ENCODE peak calls at places on chromosome 14, in six cellular contexts. One of them, this sample, is unnamed.

GRCh38 chr14:37695836-37696235 is 100.4 kb downstream of the TTC6 start:
- DNase-seq in OCI-LY7: no peak
- DNase-seq in activated B cell treated with CpG ODN at 0.5 μM for 24 hours: no peak
- DNase-seq in GM13976: no peak
- DNase-seq in uterus: no peak
- DNase-seq in cardiac muscle cell: no peak
- DNase-seq in this sample: no peak

GRCh38 chr14:74574706-74575105 is 37.3 kb downstream of the LTBP2 start:
- DNase-seq in cardiac muscle cell: no peak
- DNase-seq in uterus: no peak
- DNase-seq in activated B cell treated with CpG ODN at 0.5 μM for 24 hours: no peak
- DNase-seq in OCI-LY7: peak; percentile 33
- DNase-seq in GM13976: no peak
- DNase-seq in this sample: no peak

GRCh38 chr14:83164591-83164990 is 1630.9 kb upstream of the SEL1L start:
- DNase-seq in uterus: no peak
- DNase-seq in cardiac muscle cell: no peak
- DNase-seq in OCI-LY7: no peak
- DNase-seq in activated B cell treated with CpG ODN at 0.5 μM for 24 hours: no peak
- DNase-seq in GM13976: no peak
- DNase-seq in this sample: no peak

GRCh38 chr14:25003537-25003936 is 46.4 kb downstream of the STXBP6 start:
- DNase-seq in GM13976: no peak
- DNase-seq in activated B cell treated with CpG ODN at 0.5 μM for 24 hours: no peak
- DNase-seq in uterus: no peak
- DNase-seq in OCI-LY7: no peak
- DNase-seq in cardiac muscle cell: no peak
- DNase-seq in this sample: no peak

GRCh38 chr14:23695220-23695999 is 59.2 kb downstream of the DHRS2 start:
- DNase-seq in GM13976: no peak
- DNase-seq in uterus: no peak
- DNase-seq in activated B cell treated with CpG ODN at 0.5 μM for 24 hours: no peak
- DNase-seq in OCI-LY7: no peak
- DNase-seq in cardiac muscle cell: peak; percentile 67
- DNase-seq in this sample: no peak

GRCh38 chr14:99321236-99321925 is 49.4 kb upstream of the BCL11B start:
- DNase-seq in uterus: no peak
- DNase-seq in OCI-LY7: no peak
- DNase-seq in activated B cell treated with CpG ODN at 0.5 μM for 24 hours: no peak
- DNase-seq in GM13976: peak; percentile 26
- DNase-seq in cardiac muscle cell: no peak
- DNase-seq in this sample: peak; percentile 16

GRCh38 chr14:63030113-63030512 is 15.1 kb downstream of the KCNH5 start:
- DNase-seq in activated B cell treated with CpG ODN at 0.5 μM for 24 hours: no peak
- DNase-seq in GM13976: no peak
- DNase-seq in OCI-LY7: no peak
- DNase-seq in cardiac muscle cell: no peak
- DNase-seq in uterus: no peak
- DNase-seq in this sample: no peak

GRCh38 chr14:72631401-72631800 is 262.5 kb downstream of the DPF3 start:
- DNase-seq in uterus: no peak
- DNase-seq in activated B cell treated with CpG ODN at 0.5 μM for 24 hours: no peak
- DNase-seq in OCI-LY7: no peak
- DNase-seq in GM13976: no peak
- DNase-seq in cardiac muscle cell: no peak
- DNase-seq in this sample: no peak

GRCh38 chr14:103194256-103195045 is 71.2 kb downstream of the TNFAIP2 start:
- DNase-seq in uterus: no peak
- DNase-seq in GM13976: peak; percentile 2
- DNase-seq in cardiac muscle cell: no peak
- DNase-seq in OCI-LY7: no peak
- DNase-seq in activated B cell treated with CpG ODN at 0.5 μM for 24 hours: no peak
- DNase-seq in this sample: no peak

GRCh38 chr14:23160924-23161522 is 22.4 kb downstream of the SLC7A8 start:
- DNase-seq in GM13976: no peak
- DNase-seq in uterus: peak; percentile 67
- DNase-seq in OCI-LY7: no peak
- DNase-seq in activated B cell treated with CpG ODN at 0.5 μM for 24 hours: no peak
- DNase-seq in cardiac muscle cell: no peak
- DNase-seq in this sample: no peak

GRCh38 chr14:22184157-22185025 is 404.6 kb downstream of the DAD1 start:
- DNase-seq in OCI-LY7: no peak
- DNase-seq in GM13976: no peak
- DNase-seq in activated B cell treated with CpG ODN at 0.5 μM for 24 hours: no peak
- DNase-seq in cardiac muscle cell: no peak
- DNase-seq in uterus: no peak
- DNase-seq in this sample: no peak

GRCh38 chr14:77022219-77022852 is 6.2 kb downstream of the IRF2BPL start:
- DNase-seq in OCI-LY7: no peak
- DNase-seq in activated B cell treated with CpG ODN at 0.5 μM for 24 hours: no peak
- DNase-seq in uterus: no peak
- DNase-seq in cardiac muscle cell: no peak
- DNase-seq in GM13976: peak; percentile 69
- DNase-seq in this sample: peak; percentile 66

GRCh38 chr14:43877351-43877900 is 629.7 kb downstream of the FSCB start:
- DNase-seq in cardiac muscle cell: no peak
- DNase-seq in activated B cell treated with CpG ODN at 0.5 μM for 24 hours: no peak
- DNase-seq in GM13976: no peak
- DNase-seq in OCI-LY7: no peak
- DNase-seq in uterus: no peak
- DNase-seq in this sample: no peak

GRCh38 chr14:100955201-100955600 is 51.7 kb upstream of the RTL1 start:
- DNase-seq in uterus: no peak
- DNase-seq in GM13976: no peak
- DNase-seq in OCI-LY7: no peak
- DNase-seq in activated B cell treated with CpG ODN at 0.5 μM for 24 hours: no peak
- DNase-seq in cardiac muscle cell: no peak
- DNase-seq in this sample: no peak
- TF ChIP-seq CTCF in uterus: no peak
- TF ChIP-seq CTCF in GM13976: no peak
- TF ChIP-seq CTCF in OCI-LY7: no peak
- TF ChIP-seq CTCF in activated B cell treated with CpG ODN at 0.5 μM for 24 hours: no peak
- TF ChIP-seq CTCF in cardiac muscle cell: no peak
- TF ChIP-seq CTCF in this sample: no peak

GRCh38 chr14:104546021-104546491 is 33.5 kb upstream of the C14orf180 start:
- DNase-seq in cardiac muscle cell: no peak
- DNase-seq in GM13976: no peak
- DNase-seq in uterus: no peak
- DNase-seq in activated B cell treated with CpG ODN at 0.5 μM for 24 hours: no peak
- DNase-seq in OCI-LY7: no peak
- DNase-seq in this sample: no peak

GRCh38 chr14:104547310-104547997 is 32.1 kb upstream of the C14orf180 start:
- DNase-seq in GM13976: no peak
- DNase-seq in cardiac muscle cell: no peak
- DNase-seq in uterus: peak; percentile 6
- DNase-seq in activated B cell treated with CpG ODN at 0.5 μM for 24 hours: no peak
- DNase-seq in OCI-LY7: no peak
- DNase-seq in this sample: peak; percentile 12

GRCh38 chr14:104546591-104547309 is 32.8 kb upstream of the C14orf180 start:
- DNase-seq in cardiac muscle cell: no peak
- DNase-seq in uterus: no peak
- DNase-seq in activated B cell treated with CpG ODN at 0.5 μM for 24 hours: no peak
- DNase-seq in GM13976: no peak
- DNase-seq in OCI-LY7: no peak
- DNase-seq in this sample: no peak

GRCh38 chr14:104544362-104544761 is 35.2 kb upstream of the C14orf180 start:
- DNase-seq in uterus: no peak
- DNase-seq in cardiac muscle cell: no peak
- DNase-seq in OCI-LY7: no peak
- DNase-seq in GM13976: no peak
- DNase-seq in activated B cell treated with CpG ODN at 0.5 μM for 24 hours: no peak
- DNase-seq in this sample: no peak

GRCh38 chr14:104545151-104545931 is 34.2 kb upstream of the C14orf180 start:
- DNase-seq in OCI-LY7: no peak
- DNase-seq in cardiac muscle cell: no peak
- DNase-seq in GM13976: no peak
- DNase-seq in activated B cell treated with CpG ODN at 0.5 μM for 24 hours: no peak
- DNase-seq in uterus: no peak
- DNase-seq in this sample: no peak
- TF ChIP-seq CTCF in OCI-LY7: no peak
- TF ChIP-seq CTCF in cardiac muscle cell: no peak
- TF ChIP-seq CTCF in GM13976: no peak
- TF ChIP-seq CTCF in activated B cell treated with CpG ODN at 0.5 μM for 24 hours: no peak
- TF ChIP-seq CTCF in uterus: no peak
- TF ChIP-seq CTCF in this sample: no peak

GRCh38 chr14:68977741-68978549 is 1.2 kb downstream of the ACTN1 start:
- DNase-seq in activated B cell treated with CpG ODN at 0.5 μM for 24 hours: peak; percentile 26
- DNase-seq in GM13976: peak; percentile 52
- DNase-seq in uterus: peak; percentile 82
- DNase-seq in cardiac muscle cell: peak; percentile 74
- DNase-seq in OCI-LY7: no peak
- DNase-seq in this sample: peak; percentile 47
- TF ChIP-seq CTCF in activated B cell treated with CpG ODN at 0.5 μM for 24 hours: no peak
- TF ChIP-seq CTCF in GM13976: no peak
- TF ChIP-seq CTCF in uterus: no peak
- TF ChIP-seq CTCF in cardiac muscle cell: no peak
- TF ChIP-seq CTCF in OCI-LY7: no peak
- TF ChIP-seq CTCF in this sample: no peak

GRCh38 chr14:80521456-80521855 is 310.2 kb upstream of the DIO2 start:
- DNase-seq in uterus: no peak
- DNase-seq in activated B cell treated with CpG ODN at 0.5 μM for 24 hours: no peak
- DNase-seq in cardiac muscle cell: no peak
- DNase-seq in OCI-LY7: no peak
- DNase-seq in GM13976: no peak
- DNase-seq in this sample: no peak

GRCh38 chr14:80523518-80524117 is 312.3 kb upstream of the DIO2 start:
- DNase-seq in cardiac muscle cell: no peak
- DNase-seq in GM13976: no peak
- DNase-seq in activated B cell treated with CpG ODN at 0.5 μM for 24 hours: no peak
- DNase-seq in uterus: no peak
- DNase-seq in OCI-LY7: no peak
- DNase-seq in this sample: no peak

GRCh38 chr14:80519002-80519401 is 307.7 kb upstream of the DIO2 start:
- DNase-seq in activated B cell treated with CpG ODN at 0.5 μM for 24 hours: no peak
- DNase-seq in GM13976: no peak
- DNase-seq in cardiac muscle cell: no peak
- DNase-seq in uterus: no peak
- DNase-seq in OCI-LY7: no peak
- DNase-seq in this sample: no peak

GRCh38 chr14:80518173-80518572 is 306.9 kb upstream of the DIO2 start:
- DNase-seq in cardiac muscle cell: no peak
- DNase-seq in activated B cell treated with CpG ODN at 0.5 μM for 24 hours: no peak
- DNase-seq in uterus: no peak
- DNase-seq in OCI-LY7: no peak
- DNase-seq in GM13976: no peak
- DNase-seq in this sample: no peak

DNA sequence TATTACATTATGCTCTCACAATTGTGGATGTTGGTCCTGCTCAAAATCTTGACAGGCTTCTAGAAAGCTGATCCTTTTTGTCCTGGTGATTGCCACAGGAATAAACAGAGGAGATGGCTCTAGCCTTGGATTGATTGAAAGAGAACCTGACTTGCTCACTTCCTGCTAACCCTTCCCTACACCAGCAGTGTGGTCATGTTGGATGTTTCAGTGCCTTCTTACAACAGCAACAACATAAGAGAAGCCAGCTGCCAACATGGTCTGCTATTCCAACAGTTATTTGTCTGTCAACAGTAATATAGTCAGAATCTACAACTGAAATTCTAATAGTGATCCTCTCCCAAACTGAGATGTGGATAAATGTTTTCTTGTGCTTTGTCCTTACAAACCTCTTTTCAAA is 311.6 kb upstream of the DIO2 start:
- DNase-seq in activated B cell treated with CpG ODN at 0.5 μM for 24 hours: no peak
- DNase-seq in OCI-LY7: no peak
- DNase-seq in cardiac muscle cell: no peak
- DNase-seq in GM13976: no peak
- DNase-seq in uterus: no peak
- DNase-seq in this sample: no peak
- TF ChIP-seq CTCF in activated B cell treated with CpG ODN at 0.5 μM for 24 hours: no peak
- TF ChIP-seq CTCF in OCI-LY7: no peak
- TF ChIP-seq CTCF in cardiac muscle cell: no peak
- TF ChIP-seq CTCF in GM13976: no peak
- TF ChIP-seq CTCF in uterus: no peak
- TF ChIP-seq CTCF in this sample: no peak

DNA sequence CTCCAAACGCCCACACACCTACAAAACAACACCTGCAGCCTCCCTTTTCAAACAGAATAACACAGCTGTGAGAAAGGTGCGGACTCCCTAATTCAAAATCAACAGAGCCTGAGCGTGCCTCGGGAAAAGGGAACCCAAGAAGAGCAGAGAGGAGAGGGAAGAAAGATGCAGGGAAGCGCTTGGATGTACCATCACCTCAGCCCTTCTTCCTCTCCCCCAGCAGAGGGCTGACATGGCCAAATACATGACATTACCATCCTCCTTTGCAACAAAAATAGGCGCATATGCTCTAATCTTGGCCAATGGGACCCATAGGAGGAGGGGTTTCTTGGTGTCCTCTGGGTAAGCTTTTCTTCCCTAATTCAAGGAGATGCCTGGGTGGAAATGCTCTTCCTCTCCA is 78.0 kb downstream of the CPSF2 start:
- DNase-seq in activated B cell treated with CpG ODN at 0.5 μM for 24 hours: no peak
- DNase-seq in OCI-LY7: no peak
- DNase-seq in cardiac muscle cell: no peak
- DNase-seq in uterus: no peak
- DNase-seq in GM13976: no peak
- DNase-seq in this sample: no peak
- TF ChIP-seq CTCF in activated B cell treated with CpG ODN at 0.5 μM for 24 hours: no peak
- TF ChIP-seq CTCF in OCI-LY7: no peak
- TF ChIP-seq CTCF in cardiac muscle cell: no peak
- TF ChIP-seq CTCF in uterus: no peak
- TF ChIP-seq CTCF in GM13976: no peak
- TF ChIP-seq CTCF in this sample: no peak

GRCh38 chr14:68937790-68938514 is 41.1 kb downstream of the ACTN1 start:
- DNase-seq in uterus: peak; percentile 67
- DNase-seq in cardiac muscle cell: peak; percentile 61
- DNase-seq in GM13976: no peak
- DNase-seq in OCI-LY7: no peak
- DNase-seq in activated B cell treated with CpG ODN at 0.5 μM for 24 hours: no peak
- DNase-seq in this sample: no peak
- TF ChIP-seq CTCF in uterus: peak; percentile 51
- TF ChIP-seq CTCF in cardiac muscle cell: peak; percentile 38
- TF ChIP-seq CTCF in GM13976: no peak
- TF ChIP-seq CTCF in OCI-LY7: no peak
- TF ChIP-seq CTCF in activated B cell treated with CpG ODN at 0.5 μM for 24 hours: no peak
- TF ChIP-seq CTCF in this sample: no peak

GRCh38 chr14:31842905-31843304 is 234.2 kb upstream of the ARHGAP5 start:
- DNase-seq in GM13976: no peak
- DNase-seq in OCI-LY7: no peak
- DNase-seq in uterus: no peak
- DNase-seq in cardiac muscle cell: no peak
- DNase-seq in activated B cell treated with CpG ODN at 0.5 μM for 24 hours: no peak
- DNase-seq in this sample: no peak
- TF ChIP-seq CTCF in GM13976: no peak
- TF ChIP-seq CTCF in OCI-LY7: no peak
- TF ChIP-seq CTCF in uterus: no peak
- TF ChIP-seq CTCF in cardiac muscle cell: no peak
- TF ChIP-seq CTCF in activated B cell treated with CpG ODN at 0.5 μM for 24 hours: no peak
- TF ChIP-seq CTCF in this sample: no peak